ENCODE peak calls at places on chromosome X, in six cellular contexts. One of them, this sample, is unnamed.

GRCh38 chrX:22748093-22748999 is 251.4 kb upstream of the DDX53 start:
- DNase-seq in stimulated activated CD4-positive, alpha-beta T cell treated with anti-CD3 and anti-CD28 coated beads, Interleukin-4, amount 100 ng/mL, for 1 hour: peak; percentile 15
- DNase-seq in glutamatergic neuron: peak; percentile 31
- DNase-seq in NCI-H2029: peak; percentile 24
- DNase-seq in right cardiac atrium: peak; percentile 17
- DNase-seq in activated CD8-positive, alpha-beta memory T cell treated with anti-CD3 and anti-CD28 coated beads for 24 hours: peak; percentile 73
- DNase-seq in this sample: peak; percentile 24

GRCh38 chrX:140050906-140051305 is 85.6 kb upstream of the CXorf66 start:
- DNase-seq in glutamatergic neuron: no peak
- DNase-seq in activated CD8-positive, alpha-beta memory T cell treated with anti-CD3 and anti-CD28 coated beads for 24 hours: no peak
- DNase-seq in stimulated activated CD4-positive, alpha-beta T cell treated with anti-CD3 and anti-CD28 coated beads, Interleukin-4, amount 100 ng/mL, for 1 hour: no peak
- DNase-seq in right cardiac atrium: no peak
- DNase-seq in NCI-H2029: no peak
- DNase-seq in this sample: no peak

GRCh38 chrX:69216911-69217310 is 51.7 kb upstream of the PJA1 start:
- DNase-seq in stimulated activated CD4-positive, alpha-beta T cell treated with anti-CD3 and anti-CD28 coated beads, Interleukin-4, amount 100 ng/mL, for 1 hour: no peak
- DNase-seq in glutamatergic neuron: no peak
- DNase-seq in activated CD8-positive, alpha-beta memory T cell treated with anti-CD3 and anti-CD28 coated beads for 24 hours: no peak
- DNase-seq in right cardiac atrium: no peak
- DNase-seq in NCI-H2029: no peak
- DNase-seq in this sample: no peak

GRCh38 chrX:129996120-129996519 is 13.7 kb downstream of the BCORL1 start:
- DNase-seq in right cardiac atrium: no peak
- DNase-seq in stimulated activated CD4-positive, alpha-beta T cell treated with anti-CD3 and anti-CD28 coated beads, Interleukin-4, amount 100 ng/mL, for 1 hour: no peak
- DNase-seq in NCI-H2029: no peak
- DNase-seq in glutamatergic neuron: no peak
- DNase-seq in activated CD8-positive, alpha-beta memory T cell treated with anti-CD3 and anti-CD28 coated beads for 24 hours: no peak
- DNase-seq in this sample: peak; percentile 51

GRCh38 chrX:132490086-132490419 is 1.2 kb upstream of the MBNL3 start:
- DNase-seq in right cardiac atrium: no peak
- DNase-seq in activated CD8-positive, alpha-beta memory T cell treated with anti-CD3 and anti-CD28 coated beads for 24 hours: no peak
- DNase-seq in NCI-H2029: no peak
- DNase-seq in glutamatergic neuron: no peak
- DNase-seq in stimulated activated CD4-positive, alpha-beta T cell treated with anti-CD3 and anti-CD28 coated beads, Interleukin-4, amount 100 ng/mL, for 1 hour: no peak
- DNase-seq in this sample: no peak

GRCh38 chrX:1196436-1196835 is 16.0 kb downstream of the CRLF2 start:
- DNase-seq in glutamatergic neuron: no peak
- DNase-seq in activated CD8-positive, alpha-beta memory T cell treated with anti-CD3 and anti-CD28 coated beads for 24 hours: peak; percentile 26
- DNase-seq in right cardiac atrium: no peak
- DNase-seq in stimulated activated CD4-positive, alpha-beta T cell treated with anti-CD3 and anti-CD28 coated beads, Interleukin-4, amount 100 ng/mL, for 1 hour: no peak
- DNase-seq in NCI-H2029: no peak
- DNase-seq in this sample: no peak

GRCh38 chrX:65667503-65668355 is at the start of gene MSN:
- DNase-seq in right cardiac atrium: peak; percentile 86
- DNase-seq in glutamatergic neuron: peak; percentile 51
- DNase-seq in stimulated activated CD4-positive, alpha-beta T cell treated with anti-CD3 and anti-CD28 coated beads, Interleukin-4, amount 100 ng/mL, for 1 hour: peak; percentile 76
- DNase-seq in activated CD8-positive, alpha-beta memory T cell treated with anti-CD3 and anti-CD28 coated beads for 24 hours: peak; percentile 89
- DNase-seq in NCI-H2029: no peak
- DNase-seq in this sample: peak; percentile 39

GRCh38 chrX:123779908-123780396 is 47.1 kb upstream of the THOC2 start:
- DNase-seq in stimulated activated CD4-positive, alpha-beta T cell treated with anti-CD3 and anti-CD28 coated beads, Interleukin-4, amount 100 ng/mL, for 1 hour: no peak
- DNase-seq in NCI-H2029: no peak
- DNase-seq in activated CD8-positive, alpha-beta memory T cell treated with anti-CD3 and anti-CD28 coated beads for 24 hours: no peak
- DNase-seq in right cardiac atrium: no peak
- DNase-seq in glutamatergic neuron: no peak
- DNase-seq in this sample: no peak

GRCh38 chrX:24347871-24348270 is 12.6 kb upstream of the SUPT20HL1 start:
- DNase-seq in NCI-H2029: no peak
- DNase-seq in right cardiac atrium: no peak
- DNase-seq in stimulated activated CD4-positive, alpha-beta T cell treated with anti-CD3 and anti-CD28 coated beads, Interleukin-4, amount 100 ng/mL, for 1 hour: no peak
- DNase-seq in glutamatergic neuron: no peak
- DNase-seq in activated CD8-positive, alpha-beta memory T cell treated with anti-CD3 and anti-CD28 coated beads for 24 hours: no peak
- DNase-seq in this sample: no peak

GRCh38 chrX:150731795-150732194 is 38.6 kb downstream of the MTMR1 start:
- DNase-seq in right cardiac atrium: peak; percentile 21
- DNase-seq in stimulated activated CD4-positive, alpha-beta T cell treated with anti-CD3 and anti-CD28 coated beads, Interleukin-4, amount 100 ng/mL, for 1 hour: peak; percentile 45
- DNase-seq in glutamatergic neuron: no peak
- DNase-seq in NCI-H2029: no peak
- DNase-seq in activated CD8-positive, alpha-beta memory T cell treated with anti-CD3 and anti-CD28 coated beads for 24 hours: no peak
- DNase-seq in this sample: peak; percentile 85

GRCh38 chrX:74353984-74354383 is 50.0 kb downstream of the ZCCHC13 start:
- DNase-seq in glutamatergic neuron: no peak
- DNase-seq in stimulated activated CD4-positive, alpha-beta T cell treated with anti-CD3 and anti-CD28 coated beads, Interleukin-4, amount 100 ng/mL, for 1 hour: no peak
- DNase-seq in right cardiac atrium: no peak
- DNase-seq in activated CD8-positive, alpha-beta memory T cell treated with anti-CD3 and anti-CD28 coated beads for 24 hours: no peak
- DNase-seq in NCI-H2029: no peak
- DNase-seq in this sample: no peak

GRCh38 chrX:38365939-38366338 is 13.5 kb downstream of the OTC start:
- DNase-seq in right cardiac atrium: no peak
- DNase-seq in glutamatergic neuron: no peak
- DNase-seq in activated CD8-positive, alpha-beta memory T cell treated with anti-CD3 and anti-CD28 coated beads for 24 hours: no peak
- DNase-seq in stimulated activated CD4-positive, alpha-beta T cell treated with anti-CD3 and anti-CD28 coated beads, Interleukin-4, amount 100 ng/mL, for 1 hour: no peak
- DNase-seq in NCI-H2029: no peak
- DNase-seq in this sample: no peak

GRCh38 chrX:77510007-77510406 is 62.8 kb downstream of the FGF16 start:
- DNase-seq in right cardiac atrium: no peak
- DNase-seq in activated CD8-positive, alpha-beta memory T cell treated with anti-CD3 and anti-CD28 coated beads for 24 hours: no peak
- DNase-seq in stimulated activated CD4-positive, alpha-beta T cell treated with anti-CD3 and anti-CD28 coated beads, Interleukin-4, amount 100 ng/mL, for 1 hour: no peak
- DNase-seq in glutamatergic neuron: no peak
- DNase-seq in NCI-H2029: no peak
- DNase-seq in this sample: no peak

GRCh38 chrX:71095555-71095970 is at the start of gene FOXO4:
- DNase-seq in stimulated activated CD4-positive, alpha-beta T cell treated with anti-CD3 and anti-CD28 coated beads, Interleukin-4, amount 100 ng/mL, for 1 hour: peak; percentile 86
- DNase-seq in activated CD8-positive, alpha-beta memory T cell treated with anti-CD3 and anti-CD28 coated beads for 24 hours: peak; percentile 91
- DNase-seq in glutamatergic neuron: peak; percentile 88
- DNase-seq in right cardiac atrium: peak; percentile 92
- DNase-seq in NCI-H2029: peak; percentile 68
- DNase-seq in this sample: peak; percentile 71

GRCh38 chrX:134026732-134027311 is 41.4 kb upstream of the GPC3 start:
- DNase-seq in right cardiac atrium: no peak
- DNase-seq in stimulated activated CD4-positive, alpha-beta T cell treated with anti-CD3 and anti-CD28 coated beads, Interleukin-4, amount 100 ng/mL, for 1 hour: peak; percentile 2
- DNase-seq in activated CD8-positive, alpha-beta memory T cell treated with anti-CD3 and anti-CD28 coated beads for 24 hours: no peak
- DNase-seq in glutamatergic neuron: peak; percentile 31
- DNase-seq in NCI-H2029: peak; percentile 1
- DNase-seq in this sample: no peak

GRCh38 chrX:10902001-10902400 is 209.1 kb upstream of the HCCS start:
- DNase-seq in glutamatergic neuron: no peak
- DNase-seq in activated CD8-positive, alpha-beta memory T cell treated with anti-CD3 and anti-CD28 coated beads for 24 hours: no peak
- DNase-seq in right cardiac atrium: no peak
- DNase-seq in NCI-H2029: no peak
- DNase-seq in stimulated activated CD4-positive, alpha-beta T cell treated with anti-CD3 and anti-CD28 coated beads, Interleukin-4, amount 100 ng/mL, for 1 hour: no peak
- DNase-seq in this sample: peak; percentile 29

GRCh38 chrX:72346306-72346949 is 40.7 kb upstream of the CITED1 start:
- DNase-seq in glutamatergic neuron: no peak
- DNase-seq in activated CD8-positive, alpha-beta memory T cell treated with anti-CD3 and anti-CD28 coated beads for 24 hours: no peak
- DNase-seq in NCI-H2029: no peak
- DNase-seq in stimulated activated CD4-positive, alpha-beta T cell treated with anti-CD3 and anti-CD28 coated beads, Interleukin-4, amount 100 ng/mL, for 1 hour: no peak
- DNase-seq in right cardiac atrium: no peak
- DNase-seq in this sample: no peak

GRCh38 chrX:21661316-21661715 is 3.2 kb upstream of the KLHL34 start:
- DNase-seq in glutamatergic neuron: no peak
- DNase-seq in activated CD8-positive, alpha-beta memory T cell treated with anti-CD3 and anti-CD28 coated beads for 24 hours: no peak
- DNase-seq in stimulated activated CD4-positive, alpha-beta T cell treated with anti-CD3 and anti-CD28 coated beads, Interleukin-4, amount 100 ng/mL, for 1 hour: no peak
- DNase-seq in NCI-H2029: no peak
- DNase-seq in right cardiac atrium: no peak
- DNase-seq in this sample: no peak

GRCh38 chrX:100404851-100405250 is 5.2 kb downstream of the PCDH19 start:
- DNase-seq in right cardiac atrium: no peak
- DNase-seq in NCI-H2029: no peak
- DNase-seq in stimulated activated CD4-positive, alpha-beta T cell treated with anti-CD3 and anti-CD28 coated beads, Interleukin-4, amount 100 ng/mL, for 1 hour: no peak
- DNase-seq in glutamatergic neuron: no peak
- DNase-seq in activated CD8-positive, alpha-beta memory T cell treated with anti-CD3 and anti-CD28 coated beads for 24 hours: no peak
- DNase-seq in this sample: no peak

GRCh38 chrX:23854122-23854521 is 53.6 kb downstream of the APOO start:
- DNase-seq in NCI-H2029: no peak
- DNase-seq in right cardiac atrium: no peak
- DNase-seq in glutamatergic neuron: peak; percentile 17
- DNase-seq in activated CD8-positive, alpha-beta memory T cell treated with anti-CD3 and anti-CD28 coated beads for 24 hours: no peak
- DNase-seq in stimulated activated CD4-positive, alpha-beta T cell treated with anti-CD3 and anti-CD28 coated beads, Interleukin-4, amount 100 ng/mL, for 1 hour: no peak
- DNase-seq in this sample: no peak

GRCh38 chrX:137915466-137915865 is 349.5 kb downstream of the ZIC3 start:
- DNase-seq in glutamatergic neuron: no peak
- DNase-seq in right cardiac atrium: no peak
- DNase-seq in NCI-H2029: no peak
- DNase-seq in activated CD8-positive, alpha-beta memory T cell treated with anti-CD3 and anti-CD28 coated beads for 24 hours: no peak
- DNase-seq in stimulated activated CD4-positive, alpha-beta T cell treated with anti-CD3 and anti-CD28 coated beads, Interleukin-4, amount 100 ng/mL, for 1 hour: no peak
- DNase-seq in this sample: no peak

GRCh38 chrX:87518504-87518903 is 902 bp downstream of the KLHL4 start:
- DNase-seq in stimulated activated CD4-positive, alpha-beta T cell treated with anti-CD3 and anti-CD28 coated beads, Interleukin-4, amount 100 ng/mL, for 1 hour: no peak
- DNase-seq in activated CD8-positive, alpha-beta memory T cell treated with anti-CD3 and anti-CD28 coated beads for 24 hours: no peak
- DNase-seq in glutamatergic neuron: no peak
- DNase-seq in NCI-H2029: no peak
- DNase-seq in right cardiac atrium: no peak
- DNase-seq in this sample: no peak

GRCh38 chrX:31293409-31293808 is 221.6 kb upstream of the FTHL17 start:
- DNase-seq in glutamatergic neuron: no peak
- DNase-seq in activated CD8-positive, alpha-beta memory T cell treated with anti-CD3 and anti-CD28 coated beads for 24 hours: no peak
- DNase-seq in NCI-H2029: no peak
- DNase-seq in right cardiac atrium: no peak
- DNase-seq in stimulated activated CD4-positive, alpha-beta T cell treated with anti-CD3 and anti-CD28 coated beads, Interleukin-4, amount 100 ng/mL, for 1 hour: no peak
- DNase-seq in this sample: no peak

GRCh38 chrX:9859711-9860555 is 73.7 kb downstream of the SHROOM2 start:
- DNase-seq in activated CD8-positive, alpha-beta memory T cell treated with anti-CD3 and anti-CD28 coated beads for 24 hours: no peak
- DNase-seq in NCI-H2029: no peak
- DNase-seq in stimulated activated CD4-positive, alpha-beta T cell treated with anti-CD3 and anti-CD28 coated beads, Interleukin-4, amount 100 ng/mL, for 1 hour: no peak
- DNase-seq in right cardiac atrium: no peak
- DNase-seq in glutamatergic neuron: no peak
- DNase-seq in this sample: peak; percentile 21

GRCh38 chrX:30957753-30958152 is 68.7 kb upstream of the TAB3 start:
- DNase-seq in stimulated activated CD4-positive, alpha-beta T cell treated with anti-CD3 and anti-CD28 coated beads, Interleukin-4, amount 100 ng/mL, for 1 hour: no peak
- DNase-seq in NCI-H2029: no peak
- DNase-seq in glutamatergic neuron: no peak
- DNase-seq in activated CD8-positive, alpha-beta memory T cell treated with anti-CD3 and anti-CD28 coated beads for 24 hours: no peak
- DNase-seq in right cardiac atrium: no peak
- DNase-seq in this sample: peak; percentile 15